ENCODE peak calls at places on chromosomes 3 and 15, in four cellular contexts. U, W, N and S are unnamed samples.

GRCh38 chr3:58271901-58272501 is 34.0 kb upstream of the RPP14 start:
- DNase-seq in W (no peak), U (peak; percentile 42), N (no peak), S (peak; percentile 73)

GRCh38 chr3:8769088-8769822 is at the start of gene OXTR:
- DNase-seq in N (peak; percentile 56), U (peak; percentile 66), W (no peak), S (no peak)

GRCh38 chr15:101637549-101638318 is 14.4 kb downstream of the TM2D3 start:
- DNase-seq in W (no peak), U (no peak), N (no peak), S (no peak)

GRCh38 chr15:87849181-87849580 is 407.4 kb downstream of the NTRK3 start:
- DNase-seq in N (no peak), W (no peak), U (no peak), S (no peak)

GRCh38 chr15:100112061-100112420 is 229.7 kb downstream of the ADAMTS17 start:
- DNase-seq in U (no peak), W (peak; percentile 25), N (no peak), S (no peak)

GRCh38 chr15:100849021-100849831 is 30.4 kb upstream of the ALDH1A3 start:
- DNase-seq in W (peak; percentile 74), N (peak; percentile 34), U (peak; percentile 82), S (no peak)

GRCh38 chr3:86865506-86865905 is 125.4 kb downstream of the VGLL3 start:
- DNase-seq in W (no peak), N (no peak), U (no peak), S (no peak)

GRCh38 chr15:59792359-59792758 is 103.2 kb upstream of the BNIP2 start:
- DNase-seq in N (no peak), U (no peak), W (no peak), S (no peak)

GRCh38 chr3:49518016-49518415 is 36.3 kb upstream of the BSN start:
- DNase-seq in U (no peak), W (no peak), N (no peak), S (no peak)

GRCh38 chr15:90895571-90896117 is 7.5 kb upstream of the MAN2A2 start:
- DNase-seq in U (peak; percentile 43), W (no peak), N (no peak), S (no peak)

GRCh38 chr15:68441045-68441743 is 9.2 kb upstream of the ITGA11 start:
- DNase-seq in W (no peak), U (no peak), N (no peak), S (no peak)

GRCh38 chr3:120791958-120792357 is 49.4 kb downstream of the GTF2E1 start:
- DNase-seq in W (no peak), U (no peak), N (no peak), S (no peak)

GRCh38 chr3:98690876-98691275 is 72.3 kb upstream of the ST3GAL6 start:
- DNase-seq in W (no peak), N (no peak), U (no peak), S (no peak)

GRCh38 chr3:171323934-171324535 is 136.2 kb downstream of the TNIK start:
- DNase-seq in W (no peak), N (no peak), U (no peak), S (no peak)

GRCh38 chr15:66293419-66294156 is at the start of gene DIS3L:
- DNase-seq in W (no peak), U (peak; percentile 82), N (peak; percentile 69), S (no peak)

GRCh38 chr3:132160218-132160617 is 125.4 kb upstream of the CPNE4 start:
- DNase-seq in U (no peak), N (no peak), W (no peak), S (no peak)

GRCh38 chr3:125219261-125219701 is 6.7 kb upstream of the SLC12A8 start:
- DNase-seq in U (no peak), N (no peak), W (no peak), S (no peak)

GRCh38 chr3:174862666-174863065 is 3.5 kb downstream of the NAALADL2 start:
- DNase-seq in N (no peak), W (no peak), U (no peak), S (no peak)

GRCh38 chr3:14152233-14152962 is 26.0 kb downstream of the XPC start:
- DNase-seq in N (no peak), U (no peak), W (no peak), S (no peak)

GRCh38 chr3:24318668-24319287 is 175.9 kb downstream of the THRB start:
- DNase-seq in U (peak; percentile 19), W (no peak), N (no peak), S (no peak)

GRCh38 chr3:125310623-125311076 is 64.5 kb downstream of the ZNF148 start:
- DNase-seq in U (no peak), N (no peak), W (no peak), S (no peak)

GRCh38 chr3:197189633-197190032 is 108.8 kb downstream of the DLG1 start:
- DNase-seq in W (no peak), N (no peak), U (no peak), S (no peak)

GRCh38 chr3:50326182-50326541 is 1.9 kb downstream of the TUSC2 start:
- DNase-seq in U (no peak), N (no peak), W (no peak), S (no peak)

GRCh38 chr3:81910244-81910852 is 148.9 kb upstream of the GBE1 start:
- DNase-seq in W (no peak), N (no peak), U (peak; percentile 39), S (peak; percentile 23)

GRCh38 chr3:126125341-126125740 is 41.4 kb upstream of the SLC41A3 start:
- DNase-seq in N (peak; percentile 2), W (peak; percentile 30), U (no peak), S (no peak)

DNA sequence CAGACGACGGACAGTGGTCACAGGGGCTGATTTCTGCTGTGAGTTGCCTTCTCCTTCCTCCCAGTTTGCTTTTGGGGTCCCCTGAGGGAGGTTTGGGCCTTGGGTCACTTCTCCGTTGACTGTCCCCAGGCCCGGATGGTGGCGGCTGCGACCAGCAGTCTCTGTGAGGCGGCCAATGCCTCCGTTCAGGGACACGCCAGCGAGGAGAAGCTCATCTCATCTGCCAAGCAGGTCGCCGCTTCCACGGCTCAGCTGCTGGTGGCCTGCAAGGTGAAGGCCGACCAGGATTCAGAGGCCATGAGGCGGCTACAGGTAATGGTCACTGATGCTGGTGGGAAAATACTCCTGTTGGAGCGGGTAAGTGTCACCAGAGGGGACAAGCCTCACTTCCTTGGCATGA is 206.8 kb upstream of the TPM1 start:
- DNase-seq in N (no peak), W (no peak), U (no peak), S (no peak)
- H3K27ac ChIP-seq in N (no peak overlapping the region), W (peak overlapping the region; percentile 78), U (no peak overlapping the region), S (no peak overlapping the region)

DNA sequence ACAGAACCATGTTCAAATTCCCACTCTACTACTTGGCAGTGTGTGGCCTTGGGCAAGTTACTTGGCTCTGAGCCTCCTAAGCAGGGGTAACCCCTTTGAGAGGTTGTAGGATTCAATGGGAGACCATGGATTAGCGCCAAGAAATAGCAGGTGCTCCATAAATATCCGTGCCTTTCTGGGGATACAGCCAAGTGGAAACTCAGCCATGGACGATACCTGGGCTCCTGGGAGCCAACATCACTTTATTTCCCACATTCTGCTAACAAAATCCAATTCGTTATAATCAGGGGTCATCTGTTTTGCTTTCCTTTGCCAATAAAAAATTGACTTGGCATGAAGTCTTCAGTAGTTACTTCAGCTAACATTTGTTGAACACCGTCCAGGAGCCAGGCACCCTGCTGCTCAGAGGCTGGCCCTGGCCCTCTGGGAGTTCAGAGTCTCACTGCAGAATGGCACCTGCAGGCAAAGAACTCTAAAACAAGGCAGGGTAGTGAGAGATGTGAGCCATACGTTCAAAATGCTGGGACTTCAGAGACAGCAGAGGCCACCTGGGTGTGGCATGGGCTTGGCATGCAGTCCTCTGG is 42.3 kb downstream of the ZDHHC19 start:
- DNase-seq in U (no peak), W (no peak), N (no peak), S (no peak)
- H3K27ac ChIP-seq in U (no peak overlapping the region), W (no peak overlapping the region), N (no peak overlapping the region), S (no peak overlapping the region)

GRCh38 chr3:178496911-178497310 is 39.3 kb upstream of the KCNMB2 start:
- DNase-seq in U (no peak), N (no peak), W (no peak), S (no peak)
- H3K27ac ChIP-seq in U (no peak overlapping the region), N (no peak overlapping the region), W (no peak overlapping the region), S (no peak overlapping the region)

GRCh38 chr3:148723591-148723990 is 25.9 kb downstream of the AGTR1 start:
- DNase-seq in W (no peak), U (peak; percentile 55), N (no peak), S (no peak)
- H3K27ac ChIP-seq in W (no peak overlapping the region), U (peak overlapping the region; percentile 42), N (no peak overlapping the region), S (no peak overlapping the region)

GRCh38 chr3:72744330-72744729 is 103.9 kb downstream of the SHQ1 start:
- DNase-seq in N (no peak), U (no peak), W (no peak), S (no peak)

GRCh38 chr3:72748659-72749058 is 99.6 kb downstream of the SHQ1 start:
- DNase-seq in U (no peak), N (no peak), W (no peak), S (no peak)

GRCh38 chr3:72750405-72750922 is 97.8 kb downstream of the SHQ1 start:
- DNase-seq in U (no peak), N (no peak), W (no peak), S (no peak)

GRCh38 chr3:72745146-72745976 is 102.9 kb downstream of the SHQ1 start:
- DNase-seq in W (no peak), N (no peak), U (no peak), S (no peak)

GRCh38 chr3:72746412-72747411 is 101.5 kb downstream of the SHQ1 start:
- DNase-seq in N (no peak), W (no peak), U (no peak), S (no peak)
- H3K27ac ChIP-seq in N (no peak overlapping the region), W (peak overlapping the region; percentile 71), U (no peak overlapping the region), S (no peak overlapping the region)